ENCODE peak calls at places on chromosomes 5 and 9, in five cellular contexts. U, F, T, Y and J are unnamed samples.

GRCh38 chr5:175859422-175859821 is 12.0 kb upstream of the CPLX2 start:
- DNase-seq in U (no peak), F (no peak), T (no peak), Y (no peak), J (no peak)

GRCh38 chr5:169296456-169297220 is 4.3 kb downstream of the SLIT3 start:
- DNase-seq in U (no peak), F (peak; percentile 10), T (no peak), Y (no peak), J (no peak)

GRCh38 chr5:93532370-93532769 is 48.6 kb downstream of the NR2F1-AS1 start:
- DNase-seq in U (peak; percentile 9), F (peak; percentile 63), T (no peak), Y (no peak), J (no peak)

GRCh38 chr9:4126184-4126865 is 173.5 kb downstream of the GLIS3 start:
- DNase-seq in U (no peak), F (peak; percentile 22), T (no peak), Y (no peak), J (peak; percentile 50)

GRCh38 chr5:39815701-39816100 is 390.9 kb upstream of the DAB2 start:
- DNase-seq in U (no peak), F (no peak), T (no peak), Y (no peak), J (no peak)

GRCh38 chr5:128290152-128290858 is 206.7 kb downstream of the SLC12A2 start:
- DNase-seq in U (no peak), F (no peak), T (no peak), Y (no peak), J (peak; percentile 61)

GRCh38 chr5:93583799-93584530 is 943 bp downstream of the NR2F1 start:
- DNase-seq in U (peak; percentile 89), F (peak; percentile 56), T (no peak), Y (peak; percentile 10), J (no peak)

GRCh38 chr5:76691470-76692273 is 24.3 kb upstream of the F2R start:
- DNase-seq in U (peak; percentile 22), F (peak; percentile 98), T (no peak), Y (no peak), J (peak; percentile 34)

GRCh38 chr9:136625101-136626065 is 37.3 kb upstream of the EGFL7 start:
- DNase-seq in U (peak; percentile 75), F (peak; percentile 86), T (no peak), Y (no peak), J (no peak)

GRCh38 chr5:98769006-98769255 is 4.5 kb upstream of the RGMB start:
- DNase-seq in U (peak; percentile 91), F (no peak), T (no peak), Y (no peak), J (no peak)

GRCh38 chr5:84028093-84028492 is 307.4 kb upstream of the HAPLN1 start:
- DNase-seq in U (no peak), F (peak; percentile 88), T (no peak), Y (no peak), J (no peak)

GRCh38 chr5:14172149-14172795 is 29.1 kb downstream of the TRIO start:
- DNase-seq in U (peak; percentile 52), F (no peak), T (no peak), Y (peak; percentile 24), J (no peak)
- H3K4me3 ChIP-seq in U (no peak overlapping the region), F (no peak overlapping the region), T (no peak overlapping the region), Y (peak overlapping the region; percentile 55), J (no peak overlapping the region)

GRCh38 chr5:64971538-64971937 is 202.8 kb downstream of the CWC27 start:
- DNase-seq in U (no peak), F (peak; percentile 3), T (no peak), Y (peak; percentile 54), J (no peak)
- TF ChIP-seq CTCF in U (no peak), F (no peak), T (no peak), Y (peak; percentile 75), J (no peak)

DNA sequence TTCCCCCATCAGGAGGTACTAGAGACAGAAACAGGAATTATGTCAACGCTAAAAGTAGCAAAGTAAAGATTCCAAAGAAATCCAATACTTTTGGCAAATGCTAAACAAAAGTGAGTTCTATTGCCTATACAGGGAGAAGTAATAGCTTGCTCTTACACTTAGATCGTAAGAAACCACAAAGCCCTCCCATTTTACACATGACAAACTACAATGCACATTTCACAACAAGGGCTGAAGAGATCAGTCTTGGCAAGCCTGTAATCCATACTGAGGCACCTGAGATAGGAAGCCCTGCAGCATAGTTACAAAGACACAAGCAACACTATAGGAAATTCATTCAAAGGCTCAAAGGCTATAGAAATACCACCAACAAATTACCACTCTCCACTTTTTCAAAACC is 7.7 kb downstream of the HNRNPK start:
- DNase-seq in U (no peak), F (no peak), T (no peak), Y (no peak), J (no peak)
- H3K36me3 ChIP-seq in U (peaks cover 95% of the 10 kb centered on the region), F (peaks cover 28% of the 10 kb centered on the region), T (peaks cover 98% of the 10 kb centered on the region), Y (peaks cover 100% of the 10 kb centered on the region), J (peaks cover 2% of the 10 kb centered on the region)

GRCh38 chr5:113340537-113340936 is 94.3 kb downstream of the TSSK1B start:
- DNase-seq in U (peak; percentile 8), F (peak; percentile 49), T (no peak), Y (no peak), J (no peak)
- H3K4me3 ChIP-seq in U (no peak overlapping the region), F (no peak overlapping the region), T (no peak overlapping the region), Y (no peak overlapping the region), J (no peak overlapping the region)